ENCODE peak calls at places on chromosomes 13 and 19, in seven cellular contexts. K is progenitor cell of endocrine pancreas; L is HFFc6; B is CD4-positive, alpha-beta T cell; V is lower lobe of right lung; U is stomach; G is choroid plexus epithelial cell. S is an unnamed sample.

GRCh38 chr13:90302113-90302512 is 1045.4 kb upstream of the MIR17HG start:
- DNase-seq in K (no peak), L (peak; percentile 14), G (peak; percentile 84), B (no peak), U (no peak), V (no peak), S (no peak)

GRCh38 chr19:510606-511100 is 3.4 kb downstream of the TPGS1 start:
- DNase-seq in U (peak; percentile 77), B (peak; percentile 92), G (peak; percentile 92), L (peak; percentile 82), K (peak; percentile 89), V (peak; percentile 86), S (peak; percentile 80)

GRCh38 chr19:57302020-57302465 is 18.2 kb upstream of the ZNF543 start:
- DNase-seq in G (peak; percentile 98), K (no peak), V (no peak), L (peak; percentile 94), U (no peak), B (no peak), S (no peak)

GRCh38 chr13:24254151-24254810 is 55.1 kb upstream of the C1QTNF9 start:
- DNase-seq in V (peak; percentile 78), K (no peak), B (peak; percentile 52), U (no peak), G (peak; percentile 39), L (no peak), S (no peak)

GRCh38 chr13:106498571-106498970 is 36.9 kb downstream of the EFNB2 start:
- DNase-seq in L (no peak), K (no peak), V (no peak), U (no peak), G (peak; percentile 42), B (no peak), S (no peak)

GRCh38 chr13:111664696-111665095 is 344.3 kb downstream of the TEX29 start:
- DNase-seq in V (no peak), B (no peak), K (no peak), L (no peak), U (no peak), G (no peak), S (no peak)

GRCh38 chr13:36067619-36068456 is 63.3 kb downstream of the DCLK1 start:
- DNase-seq in L (no peak), V (no peak), B (no peak), K (no peak), U (no peak), G (no peak), S (no peak)

GRCh38 chr13:33341861-33342452 is 56.4 kb upstream of the STARD13 start:
- DNase-seq in U (no peak), G (no peak), L (no peak), K (no peak), B (no peak), V (no peak), S (no peak)

GRCh38 chr13:33348366-33348765 is 62.8 kb upstream of the STARD13 start:
- DNase-seq in B (no peak), U (no peak), V (no peak), K (no peak), L (peak; percentile 66), G (peak; percentile 27), S (no peak)

GRCh38 chr19:8986296-8986695 is 23.9 kb downstream of the MUC16 start:
- DNase-seq in L (no peak), K (no peak), U (no peak), G (no peak), V (no peak), B (no peak), S (no peak)

DNA sequence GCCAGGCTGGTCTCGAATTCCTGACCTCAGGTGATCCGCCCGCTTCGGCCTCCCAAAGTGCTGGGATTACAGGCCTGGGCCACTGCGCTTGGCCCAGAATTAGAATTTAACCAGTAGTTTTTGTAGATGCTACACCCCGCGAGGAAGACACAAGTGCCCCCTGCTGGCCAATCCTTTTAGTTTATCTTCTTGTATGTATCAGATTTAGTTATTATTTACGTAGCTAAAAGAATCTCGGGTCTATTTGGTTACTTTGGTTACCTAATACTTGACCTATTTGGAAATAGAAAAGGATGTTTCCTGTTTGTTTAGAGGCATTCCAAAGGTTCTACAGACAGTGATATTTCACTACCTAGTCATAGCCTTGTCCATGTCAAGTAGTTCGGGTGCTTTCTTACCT is 22.0 kb downstream of the MUC16 start:
- DNase-seq in U (no peak), G (no peak), V (no peak), K (no peak), L (no peak), B (no peak), S (no peak)
- TF ChIP-seq CTCF in U (no peak), G (no peak), V (no peak), K (no peak), L (peak; percentile 26), B (no peak), S (peak; percentile 35)

GRCh38 chr19:36489139-36489919 is at the start of gene ZNF566:
- DNase-seq in L (peak; percentile 95), V (peak; percentile 93), U (peak; percentile 87), B (peak; percentile 89), G (peak; percentile 98), K (peak; percentile 93), S (peak; percentile 91)
- TF ChIP-seq CTCF in L (no peak), V (no peak), U (no peak), B (no peak), G (peak; percentile 44), K (no peak), S (no peak)

GRCh38 chr19:38502410-38503143 is 69.1 kb downstream of the RYR1 start:
- DNase-seq in K (no peak), U (no peak), B (no peak), G (no peak), V (no peak), L (no peak), S (no peak)
- TF ChIP-seq CTCF in K (no peak), U (no peak), B (no peak), G (no peak), V (no peak), L (no peak), S (no peak)

GRCh38 chr19:4737955-4738580 is 14.4 kb upstream of the DPP9 start:
- DNase-seq in K (no peak), L (no peak), V (no peak), B (no peak), U (no peak), G (no peak), S (no peak)

GRCh38 chr19:4733755-4734345 is 10.2 kb upstream of the DPP9 start:
- DNase-seq in K (no peak), L (no peak), V (no peak), B (no peak), U (no peak), G (no peak), S (no peak)

GRCh38 chr19:4730740-4731171 is 7.1 kb upstream of the DPP9 start:
- DNase-seq in L (no peak), B (peak; percentile 70), V (no peak), U (no peak), G (no peak), K (peak; percentile 32), S (no peak)

GRCh38 chr19:4732680-4733114 is 9.1 kb upstream of the DPP9 start:
- DNase-seq in L (peak; percentile 53), G (peak; percentile 72), B (peak; percentile 55), V (no peak), K (peak; percentile 30), U (peak; percentile 44), S (no peak)
- TF ChIP-seq CTCF in L (peak; percentile 84), G (peak; percentile 82), B (peak; percentile 75), V (peak; percentile 62), K (peak; percentile 77), U (no peak), S (peak; percentile 63)

GRCh38 chr13:98598043-98598442 is 21.1 kb upstream of the STK24 start:
- DNase-seq in U (no peak), L (no peak), K (no peak), G (peak; percentile 44), V (no peak), B (no peak), S (no peak)
- TF ChIP-seq CTCF in U (no peak), L (peak; percentile 15), K (no peak), G (peak; percentile 50), V (peak; percentile 22), B (no peak), S (no peak)